ENCODE peak calls at places on chromosomes 16 and 17, in nine cellular contexts. G is cardiac muscle cell, V is HepG2, Z is adrenal gland, Y is hepatocyte, H is NT2/D1, D is tibial artery, C is BJ, X is small intestine. J is an unnamed sample.

GRCh38 chr17:41492771-41493170 is 3.1 kb upstream of the KRT36 start:
- DNase-seq in Y (peak; percentile 66), G (peak; percentile 81), H (no peak), C (no peak), Z (no peak), D (no peak), X (no peak), V (peak; percentile 49), J (no peak)

GRCh38 chr17:17783121-17783824 is 53.5 kb downstream of the SREBF1 start:
- DNase-seq in G (peak; percentile 47), Y (peak; percentile 62), V (no peak), D (peak; percentile 79), Z (peak; percentile 77), X (peak; percentile 32), H (no peak), C (no peak), J (peak; percentile 65)

GRCh38 chr17:81534157-81535006 is 6.2 kb downstream of the FSCN2 start:
- DNase-seq in V (no peak), Y (no peak), X (no peak), C (no peak), D (no peak), H (no peak), G (no peak), Z (no peak), J (no peak)

GRCh38 chr16:57633383-57634064 is 5.1 kb downstream of the ADGRG1 start:
- DNase-seq in H (no peak), G (no peak), V (no peak), Y (no peak), X (no peak), C (no peak), Z (no peak), D (no peak), J (no peak)

GRCh38 chr17:68624381-68624780 is 23.2 kb upstream of the FAM20A start:
- DNase-seq in C (no peak), D (no peak), H (no peak), V (no peak), Z (no peak), X (no peak), Y (no peak), G (no peak), J (no peak)

GRCh38 chr17:29243792-29244191 is 2.9 kb upstream of the CRYBA1 start:
- DNase-seq in Z (peak; percentile 73), V (peak; percentile 30), C (no peak), Y (no peak), G (no peak), H (no peak), D (no peak), X (peak; percentile 17), J (no peak)

GRCh38 chr17:3879591-3880417 is 13.0 kb downstream of the CAMKK1 start:
- DNase-seq in C (no peak), D (no peak), Y (peak; percentile 68), H (no peak), X (peak; percentile 89), V (no peak), Z (no peak), G (no peak), J (no peak)

GRCh38 chr16:78506372-78507193 is 407.1 kb downstream of the WWOX start:
- DNase-seq in X (no peak), G (no peak), H (no peak), C (no peak), V (peak; percentile 63), Y (peak; percentile 30), Z (no peak), D (no peak), J (peak; percentile 43)

GRCh38 chr17:65559802-65560627 is 1.4 kb downstream of the AXIN2 start:
- DNase-seq in V (peak; percentile 81), G (peak; percentile 51), D (no peak), C (no peak), Y (peak; percentile 80), X (no peak), H (no peak), Z (peak; percentile 36), J (peak; percentile 80)

GRCh38 chr16:72201387-72201786 is 29.4 kb upstream of the PMFBP1 start:
- DNase-seq in Z (no peak), Y (no peak), G (no peak), V (no peak), D (no peak), H (no peak), X (no peak), C (no peak), J (no peak)

GRCh38 chr17:45149669-45150603 is 1.7 kb downstream of the HEXIM1 start:
- DNase-seq in C (no peak), D (peak; percentile 89), V (no peak), Z (peak; percentile 81), Y (peak; percentile 76), H (no peak), G (peak; percentile 65), X (peak; percentile 77), J (peak; percentile 58)

GRCh38 chr16:57775661-57776469 is 26.4 kb downstream of the KIFC3 start:
- DNase-seq in V (peak; percentile 52), Z (no peak), H (peak; percentile 94), X (peak; percentile 65), D (no peak), Y (peak; percentile 73), C (no peak), G (peak; percentile 21), J (peak; percentile 70)

GRCh38 chr16:69918241-69918640 is 32.9 kb upstream of the CLEC18A start:
- DNase-seq in V (no peak), C (no peak), X (no peak), Y (no peak), D (no peak), Z (no peak), H (no peak), G (peak; percentile 45), J (no peak)

DNA sequence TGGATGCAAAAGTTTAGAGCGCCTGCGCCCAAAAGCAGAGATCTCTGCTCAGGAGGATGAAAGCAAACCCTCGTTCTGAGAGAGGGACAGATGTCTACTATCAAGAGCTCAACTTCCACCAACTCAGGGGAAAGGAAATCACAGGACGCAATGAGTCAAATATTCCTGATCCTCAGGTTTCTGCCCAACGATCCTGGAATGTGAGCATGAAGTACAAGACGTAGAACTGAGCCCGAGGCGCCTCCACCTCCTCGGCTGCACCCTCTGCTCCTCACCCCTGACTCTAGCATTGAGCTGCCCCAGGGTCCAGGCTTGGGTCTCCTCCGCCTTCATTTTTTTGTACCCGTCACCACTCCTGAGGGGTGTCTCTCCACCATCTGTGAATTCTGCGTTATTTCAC is 15.4 kb downstream of the IFT140 start:
- DNase-seq in G (no peak), C (no peak), V (no peak), D (no peak), H (no peak), Z (no peak), X (no peak), Y (no peak), J (no peak)
- H3K27me3 ChIP-seq in G (no peaks in the 10 kb centered on the region), C (no peaks in the 10 kb centered on the region), V (no peaks in the 10 kb centered on the region), D (no peaks in the 10 kb centered on the region), H (no peaks in the 10 kb centered on the region), Z (no peaks in the 10 kb centered on the region), X (no peaks in the 10 kb centered on the region), Y (no peaks in the 10 kb centered on the region), J (no peaks in the 10 kb centered on the region)

DNA sequence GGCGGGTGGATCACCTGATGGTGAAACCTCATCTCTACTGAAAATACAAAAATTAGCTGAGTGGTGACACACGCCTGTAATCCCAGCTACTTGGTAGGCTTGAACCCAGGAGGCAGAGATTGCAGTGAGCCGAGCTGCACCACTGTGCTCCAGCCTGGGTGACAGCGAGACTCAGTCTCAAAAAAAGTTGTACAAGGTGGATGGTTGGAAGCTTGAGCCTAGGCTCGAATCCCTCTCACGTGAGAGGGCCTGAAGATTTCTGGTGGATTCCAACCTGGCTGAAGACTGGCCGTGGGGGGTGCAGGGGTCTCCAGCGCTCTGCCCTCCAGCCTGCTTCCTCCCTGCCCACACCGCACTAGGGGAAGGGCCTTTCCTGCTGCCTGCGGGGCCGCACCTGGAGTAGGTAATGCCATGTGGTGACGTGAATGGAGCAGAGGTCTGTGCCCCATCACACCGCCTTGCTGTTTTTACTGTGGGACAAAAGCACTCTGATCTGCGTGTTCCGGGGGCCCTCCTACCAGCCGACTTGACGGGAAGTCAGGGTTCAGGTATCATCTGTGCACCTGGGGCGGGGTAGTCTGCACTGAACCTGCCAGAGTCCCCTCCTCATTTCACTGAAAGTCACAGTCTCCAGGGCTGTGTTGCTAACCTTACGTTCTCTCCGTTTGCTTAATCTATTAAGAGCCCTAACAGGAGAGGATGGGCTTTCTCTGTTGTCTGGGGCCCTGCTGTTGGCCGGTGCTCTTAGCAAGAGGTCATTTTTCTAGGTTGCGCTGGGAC is 4.2 kb downstream of the RPL13 start:
- DNase-seq in H (no peak), Z (no peak), V (peak; percentile 53), C (no peak), G (no peak), D (no peak), X (peak; percentile 38), Y (no peak), J (no peak)
- H3K4me3 ChIP-seq in H (no peak overlapping the region), Z (no peak overlapping the region), V (no peak overlapping the region), C (no peak overlapping the region), G (no peak overlapping the region), D (no peak overlapping the region), X (no peak overlapping the region), Y (no peak overlapping the region), J (no peak overlapping the region)

DNA sequence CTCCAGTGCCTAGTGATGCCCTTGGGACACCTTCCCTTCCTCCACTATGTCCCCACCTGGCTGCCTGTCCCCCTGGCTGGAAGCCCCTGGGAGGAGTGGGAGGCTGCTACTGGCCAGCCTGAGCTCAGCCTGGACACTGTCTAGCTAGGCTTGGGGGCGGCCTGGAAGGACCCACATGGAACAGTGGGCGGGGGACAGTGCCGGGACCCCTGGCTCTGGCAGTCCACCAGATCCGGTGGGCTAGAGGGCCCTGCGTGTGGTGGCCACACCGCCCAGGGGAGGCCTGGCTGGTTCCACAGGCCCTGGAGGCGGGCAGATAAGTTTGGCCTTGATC is 388.0 kb upstream of the TNRC6C start:
- DNase-seq in X (no peak), G (no peak), C (no peak), D (peak; percentile 51), Z (no peak), Y (no peak), H (no peak), V (no peak), J (no peak)
- H3K27me3 ChIP-seq in X (no peaks in the 10 kb centered on the region), G (peaks cover 22% of the 10 kb centered on the region), C (peaks cover 20% of the 10 kb centered on the region), D (no peaks in the 10 kb centered on the region), Z (peaks cover 7% of the 10 kb centered on the region), Y (peaks cover 23% of the 10 kb centered on the region), H (peaks cover 51% of the 10 kb centered on the region), V (peaks cover 87% of the 10 kb centered on the region), J (no peaks in the 10 kb centered on the region)

DNA sequence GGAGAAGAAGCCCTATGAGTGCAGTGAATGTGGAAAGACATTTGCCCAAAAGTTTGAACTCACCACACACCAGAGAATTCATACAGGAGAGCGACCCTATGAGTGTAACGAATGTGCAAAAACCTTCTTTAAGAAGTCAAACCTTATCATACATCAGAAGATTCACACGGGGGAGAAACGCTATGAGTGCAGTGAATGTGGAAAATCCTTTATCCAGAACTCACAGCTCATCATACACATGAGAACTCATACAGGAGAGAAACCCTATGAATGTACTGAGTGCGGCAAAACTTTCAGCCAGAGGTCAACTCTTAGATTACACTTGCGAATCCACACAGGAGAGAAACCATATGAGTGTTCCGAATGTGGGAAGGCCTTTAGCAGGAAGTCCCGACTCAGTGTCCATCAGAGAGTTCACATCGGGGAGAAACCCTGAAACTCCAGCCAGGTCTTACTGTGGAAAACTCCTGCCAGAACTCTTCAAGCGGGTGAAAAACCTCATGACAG is 21.6 kb downstream of the ZFP1 start:
- DNase-seq in C (no peak), X (no peak), G (no peak), V (no peak), D (no peak), Y (no peak), H (no peak), Z (no peak), J (no peak)
- H3K4me3 ChIP-seq in C (no peak overlapping the region), X (no peak overlapping the region), G (no peak overlapping the region), V (no peak overlapping the region), D (no peak overlapping the region), Y (no peak overlapping the region), H (no peak overlapping the region), Z (no peak overlapping the region), J (no peak overlapping the region)

GRCh38 chr17:34797724-34798123 is 163.5 kb downstream of the CCT6B start:
- DNase-seq in G (peak; percentile 33), D (no peak), C (no peak), Y (peak; percentile 84), X (peak; percentile 1), H (peak; percentile 44), Z (peak; percentile 27), V (peak; percentile 6), J (peak; percentile 63)
- H3K27me3 ChIP-seq in G (no peaks in the 10 kb centered on the region), D (no peaks in the 10 kb centered on the region), C (no peaks in the 10 kb centered on the region), Y (peaks cover 2% of the 10 kb centered on the region), X (no peaks in the 10 kb centered on the region), H (peaks cover 93% of the 10 kb centered on the region), Z (no peaks in the 10 kb centered on the region), V (peaks cover 4% of the 10 kb centered on the region), J (no peaks in the 10 kb centered on the region)

J was measured in Caco-2.